ENCODE peak calls at places on chromosomes 5 and 9, in ten cellular contexts. Q, D, G, U, H, V, L, O, R and N are unnamed samples.

GRCh38 chr5:156201793-156202388 is 125.1 kb upstream of the SGCD start:
- DNase-seq in Q (no peak), D (no peak), G (no peak), U (no peak), H (no peak), V (peak; percentile 32), L (no peak), O (no peak), R (peak; percentile 83), N (no peak)

GRCh38 chr9:16337322-16338029 is 533.0 kb downstream of the BNC2 start:
- DNase-seq in Q (no peak), D (no peak), G (no peak), U (no peak), H (no peak), V (peak; percentile 69), L (no peak), O (peak; percentile 66), R (peak; percentile 97), N (no peak)

GRCh38 chr5:35162848-35163770 is 67.2 kb downstream of the PRLR start:
- DNase-seq in Q (no peak), D (no peak), G (no peak), U (no peak), H (no peak), V (no peak), L (no peak), O (no peak), R (no peak), N (no peak)

GRCh38 chr9:17578911-17579793 is at the start of gene SH3GL2:
- DNase-seq in Q (peak; percentile 51), D (peak; percentile 40), G (peak; percentile 10), U (no peak), H (peak; percentile 68), V (peak; percentile 15), L (peak; percentile 53), O (no peak), R (peak; percentile 4), N (no peak)

GRCh38 chr9:123473226-123473625 is 117.2 kb downstream of the CRB2 start:
- DNase-seq in Q (no peak), D (no peak), G (no peak), U (peak; percentile 37), H (peak; percentile 23), V (no peak), L (no peak), O (no peak), R (no peak), N (no peak)

GRCh38 chr5:160539431-160539830 is 117.8 kb downstream of the PTTG1 start:
- DNase-seq in Q (no peak), D (no peak), G (no peak), U (no peak), H (no peak), V (no peak), L (no peak), O (no peak), R (no peak), N (no peak)

GRCh38 chr9:124869466-124869985 is 7.6 kb downstream of the ARPC5L start:
- DNase-seq in Q (no peak), D (no peak), G (no peak), U (peak; percentile 89), H (no peak), V (no peak), L (peak; percentile 49), O (no peak), R (no peak), N (peak; percentile 91)

GRCh38 chr5:6856658-6857057 is 143.4 kb downstream of the TENT4A start:
- DNase-seq in Q (no peak), D (no peak), G (no peak), U (no peak), H (no peak), V (no peak), L (no peak), O (no peak), R (no peak), N (no peak)

GRCh38 chr5:170470275-170470674 is 33.5 kb upstream of the KCNIP1 start:
- DNase-seq in Q (no peak), D (no peak), G (no peak), U (no peak), H (no peak), V (no peak), L (no peak), O (no peak), R (no peak), N (no peak)

GRCh38 chr5:50711280-50711679 is 44.8 kb downstream of the PARP8 start:
- DNase-seq in Q (peak; percentile 57), D (no peak), G (no peak), U (no peak), H (peak; percentile 51), V (no peak), L (peak; percentile 53), O (no peak), R (peak; percentile 8), N (no peak)

GRCh38 chr9:138007566-138008080 is 130.0 kb downstream of the CACNA1B start:
- DNase-seq in Q (no peak), D (peak; percentile 11), G (no peak), U (peak; percentile 40), H (no peak), V (no peak), L (no peak), O (no peak), R (no peak), N (no peak)

GRCh38 chr5:178839319-178839704 is 20.4 kb upstream of the ZNF354B start:
- DNase-seq in Q (no peak), D (peak; percentile 58), G (no peak), U (peak; percentile 84), H (peak; percentile 88), V (no peak), L (peak; percentile 46), O (peak; percentile 16), R (no peak), N (peak; percentile 20)

GRCh38 chr9:76863832-76864231 is 42.1 kb downstream of the PRUNE2 start:
- DNase-seq in Q (no peak), D (no peak), G (no peak), U (no peak), H (no peak), V (no peak), L (no peak), O (no peak), R (no peak), N (no peak)

DNA sequence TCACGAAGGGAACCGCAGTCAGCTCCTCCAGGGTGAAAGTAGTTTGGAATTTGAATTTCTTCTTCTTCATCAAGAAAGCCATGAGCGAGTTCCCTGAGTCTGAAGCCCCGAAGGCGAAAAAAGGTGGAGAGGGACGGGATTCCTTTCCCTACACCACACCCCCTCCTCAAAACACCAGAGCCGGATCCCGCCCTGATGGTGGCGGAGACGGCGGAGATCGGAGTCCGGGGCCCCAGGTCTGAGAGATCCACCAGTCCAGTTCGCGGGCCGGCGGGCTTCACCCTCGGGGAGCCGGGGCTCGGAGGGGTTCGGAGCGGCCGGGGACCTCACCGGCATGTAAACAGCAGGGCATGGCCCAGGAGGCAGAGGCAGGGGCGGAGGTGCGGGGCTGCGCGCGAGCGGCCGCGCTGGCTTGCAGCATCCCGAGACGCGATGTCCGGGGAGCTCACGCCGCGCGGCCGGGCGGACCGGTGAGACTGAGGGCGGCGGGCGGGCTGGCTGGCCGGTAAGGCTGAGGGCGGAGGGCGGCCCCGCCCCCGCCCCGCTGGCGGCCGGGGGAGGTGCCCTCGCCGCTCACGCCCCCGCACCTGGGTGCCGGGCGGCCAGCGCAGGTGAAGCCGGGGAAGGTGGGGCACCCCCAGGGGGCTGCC is 608 bp downstream of the EEIG1 start:
- DNase-seq in Q (peak; percentile 76), D (no peak), G (peak; percentile 42), U (peak; percentile 92), H (peak; percentile 83), V (no peak), L (peak; percentile 79), O (no peak), R (no peak), N (no peak)
- H3K4me3 ChIP-seq in Q (peak overlapping the region; percentile 86), D (peak overlapping the region; percentile 91), G (peak overlapping the region; percentile 89), U (peak overlapping the region; percentile 82), H (peak overlapping the region; percentile 76), V (peak overlapping the region; percentile 91), L (peak overlapping the region; percentile 91), O (peak overlapping the region; percentile 87), R (peak overlapping the region; percentile 61), N (peak overlapping the region; percentile 78)

DNA sequence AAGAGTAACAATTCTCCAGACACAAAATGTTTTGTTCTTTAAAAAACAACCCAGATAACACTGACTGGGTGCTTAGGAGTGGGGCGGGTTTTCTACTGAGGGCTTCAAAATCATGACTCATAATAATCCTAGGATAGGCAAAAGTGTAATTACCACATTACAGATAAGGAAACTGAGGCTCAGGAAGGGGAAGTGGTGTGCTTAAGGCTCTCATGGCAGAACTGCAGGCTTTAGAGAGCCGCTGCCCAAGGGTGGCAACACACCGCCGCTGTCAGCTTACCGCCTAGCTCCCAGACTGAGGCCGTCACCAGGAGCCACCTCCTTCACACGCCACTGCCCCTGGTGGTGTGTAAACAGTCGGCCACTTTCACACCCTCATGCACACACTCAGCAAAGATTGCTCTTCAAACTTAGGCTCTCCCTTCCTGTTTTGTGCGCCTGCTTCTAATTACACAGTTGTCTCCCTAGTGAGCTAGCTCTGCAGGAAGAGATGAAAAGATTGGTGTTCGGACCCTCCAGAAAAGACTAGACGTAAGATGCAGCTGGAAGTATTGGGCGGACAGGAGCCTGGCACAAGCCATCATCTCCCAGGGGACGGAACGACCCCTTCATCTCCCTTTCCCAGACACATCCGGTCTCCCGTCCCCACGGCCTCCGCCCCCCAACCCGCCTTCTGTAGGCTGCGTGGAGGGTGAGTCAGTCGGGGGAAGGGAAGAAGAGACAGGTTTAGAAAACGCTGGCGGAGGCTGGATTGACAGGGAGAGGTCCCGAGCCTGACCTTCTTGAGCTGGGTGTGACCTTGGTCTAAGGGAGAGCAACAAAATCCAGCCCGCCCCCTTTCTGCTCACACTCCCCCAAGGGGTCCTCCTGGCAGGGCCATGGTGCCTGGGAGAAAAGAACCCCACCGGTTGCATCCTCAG is 162.7 kb downstream of the SYK start:
- DNase-seq in Q (no peak), D (no peak), G (peak; percentile 20), U (peak; percentile 77), H (peak; percentile 56), V (peak; percentile 46), L (peak; percentile 69), O (peak; percentile 10), R (no peak), N (peak; percentile 79)
- TF ChIP-seq CTCF in Q (peak; percentile 19), D (peak; percentile 20), G (no peak), U (no peak), H (no peak), V (no peak), L (peak; percentile 24), O (peak; percentile 54), R (no peak), N (no peak)

DNA sequence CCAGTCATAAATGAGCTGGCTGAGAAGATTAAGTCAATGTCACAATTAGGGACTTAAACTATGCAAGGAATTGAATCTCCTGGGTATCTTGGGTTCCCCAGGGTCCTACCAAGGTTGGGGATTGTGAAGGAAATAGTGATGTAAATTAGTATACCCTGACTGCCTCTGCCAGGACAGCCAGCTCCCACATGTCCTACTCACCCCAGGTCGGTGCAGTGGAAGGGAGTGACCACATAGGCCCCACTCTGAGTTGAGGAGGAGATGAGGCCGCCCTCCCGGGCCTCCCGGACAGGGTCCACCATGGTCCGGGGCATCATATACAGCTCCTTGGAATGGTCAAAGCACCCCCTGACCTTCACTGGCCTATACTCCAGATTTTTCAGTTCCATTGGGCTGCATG is 2.7 kb downstream of the SURF1 start:
- DNase-seq in Q (no peak), D (no peak), G (no peak), U (no peak), H (no peak), V (no peak), L (no peak), O (no peak), R (no peak), N (no peak)
- TF ChIP-seq POLR2A in Q (no peak), D (no peak), G (no peak), U (no peak), H (no peak), V (no peak), L (no peak), O (peak; percentile 3), R (no peak), N (no peak)

GRCh38 chr5:154476343-154477213 is 1.4 kb downstream of the HAND1 start:
- DNase-seq in Q (no peak), D (no peak), G (no peak), U (no peak), H (no peak), V (no peak), L (no peak), O (no peak), R (no peak), N (no peak)
- H3K4me3 ChIP-seq in Q (no peak overlapping the region), D (peak overlapping the region; percentile 68), G (peak overlapping the region; percentile 35), U (no peak overlapping the region), H (no peak overlapping the region), V (peak overlapping the region; percentile 18), L (peak overlapping the region; percentile 37), O (no peak overlapping the region), R (no peak overlapping the region), N (no peak overlapping the region)